ENCODE peak calls at places on chromosomes 11 and 22, in six cellular contexts. G, F, U, M, D and P are unnamed samples.

GRCh38 chr11:12185914-12186313 is 75.5 kb downstream of the MICAL2 start:
- DNase-seq in G (no peak), F (no peak), U (peak), M (no peak), D (no peak), P (no peak)

GRCh38 chr11:114269498-114269897 is 26.7 kb upstream of the NNMT start:
- DNase-seq in G (no peak), F (no peak), U (no peak), M (no peak), D (no peak), P (no peak)

GRCh38 chr11:70527429-70528045 is 129.2 kb downstream of the CTTN start:
- DNase-seq in G (no peak), F (no peak), U (no peak), M (no peak), D (no peak), P (no peak)

GRCh38 chr11:109208116-109208515 is 213.9 kb upstream of the C11orf87 start:
- DNase-seq in G (no peak), F (no peak), U (no peak), M (no peak), D (no peak), P (no peak)

GRCh38 chr11:113730887-113731726 is 25.0 kb upstream of the TMPRSS5 start:
- DNase-seq in G (peak), F (peak), U (peak), M (peak), D (peak), P (no peak)

GRCh38 chr22:37552560-37553163 is 7.6 kb upstream of the CDC42EP1 start:
- DNase-seq in G (no peak), F (no peak), U (peak), M (peak), D (peak), P (no peak)

GRCh38 chr11:10784229-10785145 is 24.2 kb downstream of the EIF4G2 start:
- DNase-seq in G (no peak), F (no peak), U (peak), M (no peak), D (no peak), P (no peak)

GRCh38 chr22:44354288-44354687 is 41.5 kb upstream of the SHISAL1 start:
- DNase-seq in G (no peak), F (no peak), U (no peak), M (no peak), D (no peak), P (no peak)

GRCh38 chr22:44627521-44628139 is 74.4 kb upstream of the PRR5 start:
- DNase-seq in G (no peak), F (no peak), U (no peak), M (no peak), D (no peak), P (no peak)

GRCh38 chr22:44147821-44148574 is 32.7 kb upstream of the PARVG start:
- DNase-seq in G (no peak), F (no peak), U (peak), M (peak), D (no peak), P (no peak)

GRCh38 chr22:22422629-22423112 is 85.9 kb downstream of the ZNF280B start:
- DNase-seq in G (peak), F (peak), U (peak), M (peak), D (peak), P (peak)

GRCh38 chr22:24474221-24474620 is 20.9 kb upstream of the UPB1 start:
- DNase-seq in G (peak), F (peak), U (peak), M (no peak), D (no peak), P (no peak)

GRCh38 chr11:22193348-22194051 is 615 bp downstream of the ANO5 start:
- DNase-seq in G (peak), F (no peak), U (no peak), M (peak), D (peak), P (no peak)

GRCh38 chr11:57458410-57459111 is 1.8 kb upstream of the RTN4RL2 start:
- DNase-seq in G (peak), F (no peak), U (peak), M (peak), D (peak), P (no peak)

GRCh38 chr11:4065601-4066377 is 28.8 kb upstream of the RRM1 start:
- DNase-seq in G (no peak), F (no peak), U (no peak), M (no peak), D (no peak), P (no peak)

GRCh38 chr11:83583953-83584352 is 297.8 kb upstream of the CCDC90B start:
- DNase-seq in G (no peak), F (no peak), U (peak), M (no peak), D (no peak), P (peak)

GRCh38 chr11:92717240-92717639 is 252.2 kb upstream of the MTNR1B start:
- DNase-seq in G (no peak), F (no peak), U (no peak), M (no peak), D (no peak), P (no peak)

GRCh38 chr11:61004037-61004641 is 32.7 kb downstream of the CD6 start:
- DNase-seq in G (no peak), F (no peak), U (peak), M (no peak), D (no peak), P (no peak)

GRCh38 chr11:123054301-123055065 is 7.5 kb downstream of the HSPA8 start:
- DNase-seq in G (peak), F (peak), U (peak), M (no peak), D (peak), P (no peak)

GRCh38 chr11:2769779-2770555 is 70.2 kb upstream of the KCNQ1OT1 start:
- DNase-seq in G (no peak), F (no peak), U (no peak), M (peak), D (no peak), P (no peak)

GRCh38 chr22:48587236-48587865 is 1240.3 kb downstream of the BRD1 start:
- DNase-seq in G (no peak), F (no peak), U (no peak), M (no peak), D (no peak), P (no peak)

GRCh38 chr22:44129614-44129976 is 51.1 kb upstream of the PARVG start:
- DNase-seq in G (no peak), F (no peak), U (peak), M (no peak), D (peak), P (no peak)

GRCh38 chr11:106281455-106282173 is 204.2 kb downstream of the AASDHPPT start:
- DNase-seq in G (peak), F (no peak), U (peak), M (no peak), D (no peak), P (no peak)

GRCh38 chr11:69277074-69277809 is 16.7 kb upstream of the MYEOV start:
- DNase-seq in G (no peak), F (no peak), U (no peak), M (no peak), D (no peak), P (peak)

GRCh38 chr22:31038686-31039085 is 42.4 kb upstream of the SMTN start:
- DNase-seq in G (no peak), F (no peak), U (no peak), M (no peak), D (no peak), P (no peak)

GRCh38 chr11:100930185-100930778 is 199.3 kb downstream of the PGR start:
- DNase-seq in G (peak), F (peak), U (peak), M (no peak), D (peak), P (no peak)

GRCh38 chr11:46129133-46129532 is 7.9 kb upstream of the PHF21A start:
- DNase-seq in G (no peak), F (no peak), U (no peak), M (no peak), D (no peak), P (no peak)

GRCh38 chr11:15976433-15977045 is 379.8 kb downstream of the SOX6 start:
- DNase-seq in G (no peak), F (no peak), U (peak), M (no peak), D (no peak), P (no peak)

GRCh38 chr11:16881074-16881709 is 133.0 kb downstream of the PLEKHA7 start:
- DNase-seq in G (no peak), F (no peak), U (peak), M (no peak), D (peak), P (no peak)

GRCh38 chr11:107102692-107103463 is 84.6 kb upstream of the GUCY1A2 start:
- DNase-seq in G (peak), F (no peak), U (no peak), M (no peak), D (no peak), P (no peak)

GRCh38 chr11:95279921-95280861 is 49.2 kb upstream of the SESN3 start:
- DNase-seq in G (no peak), F (no peak), U (no peak), M (no peak), D (no peak), P (no peak)

GRCh38 chr22:23622634-23623033 is 9.5 kb downstream of the DRICH1 start:
- DNase-seq in G (no peak), F (no peak), U (peak), M (no peak), D (no peak), P (no peak)

DNA sequence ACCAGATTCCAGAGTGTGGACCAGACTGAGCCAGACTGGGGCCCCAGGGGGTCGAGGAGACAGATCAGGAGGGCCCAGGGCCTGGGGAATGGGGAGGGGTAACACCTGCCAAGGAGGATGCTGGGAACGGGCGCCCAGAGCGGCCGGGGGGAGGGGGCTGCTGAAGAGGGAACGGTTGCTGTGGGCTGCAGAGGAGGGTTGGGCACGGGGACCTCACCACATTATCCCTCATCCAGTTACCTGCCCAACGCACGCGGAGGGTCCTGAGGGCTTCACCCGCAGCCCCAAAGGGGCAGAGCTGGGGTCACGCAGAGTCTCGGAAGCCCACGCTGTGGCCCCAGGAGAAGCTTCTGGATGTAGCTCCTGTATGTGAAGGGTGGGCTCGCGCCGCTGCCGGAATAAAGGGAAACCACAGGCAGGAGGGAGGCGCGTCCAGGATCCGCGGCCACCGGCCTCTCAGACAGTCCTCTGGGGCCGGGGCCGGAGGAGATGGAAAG is 927 bp upstream of the SELENOO start:
- DNase-seq in G (no peak), F (no peak), U (no peak), M (peak), D (no peak), P (no peak)
- TF ChIP-seq USF2 in G (no peak), F (no peak), U (no peak), M (no peak), D (no peak), P (no peak)

GRCh38 chr22:19527321-19527721 is 3.1 kb upstream of the CLDN5 start:
- DNase-seq in G (no peak), F (no peak), U (no peak), M (no peak), D (no peak), P (no peak)
- TF ChIP-seq CEBPB in G (no peak), F (no peak), U (no peak), M (no peak), D (no peak), P (no peak)

GRCh38 chr11:130737866-130738431 is 178.3 kb downstream of the SNX19 start:
- DNase-seq in G (no peak), F (no peak), U (peak), M (no peak), D (no peak), P (no peak)

GRCh38 chr11:130740819-130741218 is 175.5 kb downstream of the SNX19 start:
- DNase-seq in G (no peak), F (no peak), U (peak), M (no peak), D (no peak), P (no peak)

GRCh38 chr11:130737041-130737830 is 179.0 kb downstream of the SNX19 start:
- DNase-seq in G (no peak), F (no peak), U (no peak), M (no peak), D (no peak), P (no peak)

GRCh38 chr11:130738618-130739017 is 177.7 kb downstream of the SNX19 start:
- DNase-seq in G (no peak), F (no peak), U (peak), M (no peak), D (no peak), P (no peak)
- TF ChIP-seq USF2 in G (no peak), F (no peak), U (no peak), M (no peak), D (no peak), P (no peak)

DNA sequence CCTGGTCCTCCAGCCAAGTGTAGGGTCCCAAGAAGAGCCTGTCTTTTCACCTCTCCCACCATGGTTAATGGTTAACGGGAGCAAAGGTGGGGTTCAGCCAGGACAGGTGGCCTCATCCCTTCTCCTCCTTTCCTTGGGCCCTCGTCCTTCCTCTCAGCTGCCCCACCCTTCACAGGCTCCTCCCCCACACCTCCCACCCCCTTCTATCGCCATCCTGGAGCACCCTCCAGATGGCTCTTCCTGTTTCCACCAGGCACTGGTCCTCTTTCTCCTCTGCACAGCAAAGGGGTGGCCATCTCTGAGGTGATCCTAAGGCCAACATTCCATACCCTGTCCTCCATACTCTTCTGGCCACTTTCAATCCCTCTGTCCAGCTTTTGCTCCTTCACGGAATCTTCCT is 48.9 kb downstream of the SLC22A12 start:
- DNase-seq in G (no peak), F (no peak), U (no peak), M (no peak), D (no peak), P (no peak)
- TF ChIP-seq CEBPB in G (no peak), F (no peak), U (no peak), M (no peak), D (no peak), P (no peak)